ENCODE peak calls at places on chromosome 9, in seven cellular contexts. W is CD8-positive, alpha-beta T cell; T is ovary; V is transverse colon; L is mesendoderm; I is mesenchymal stem cell; U is dorsolateral prefrontal cortex. H is an unnamed sample.

GRCh38 chr9:137313326-137313920 is 11.4 kb upstream of the NRARP start:
- DNase-seq in V (no peak), I (no peak), U (no peak), T (peak; percentile 6), W (no peak), L (no peak), H (no peak)

GRCh38 chr9:111969061-111969460 is 72.4 kb downstream of the UGCG start:
- DNase-seq in L (no peak), U (no peak), V (no peak), T (no peak), I (peak; percentile 77), W (no peak), H (no peak)

GRCh38 chr9:93456504-93456903 is 3.1 kb upstream of the FAM120AOS start:
- DNase-seq in V (no peak), T (no peak), U (no peak), W (no peak), I (no peak), L (no peak), H (no peak)

GRCh38 chr9:137241490-137242328 is 622 bp downstream of the TUBB4B start:
- DNase-seq in U (peak; percentile 60), L (no peak), T (peak; percentile 77), W (peak; percentile 79), V (peak; percentile 80), I (peak; percentile 17), H (peak; percentile 53)

GRCh38 chr9:88044200-88044599 is 69.9 kb upstream of the CDK20 start:
- DNase-seq in I (no peak), U (no peak), L (peak; percentile 16), W (no peak), T (no peak), V (no peak), H (no peak)

GRCh38 chr9:109914280-109915027 is 134.5 kb downstream of the PALM2AKAP2 start:
- DNase-seq in V (peak; percentile 22), U (no peak), T (no peak), L (no peak), W (no peak), I (peak; percentile 94), H (no peak)

GRCh38 chr9:79256691-79257213 is 315.0 kb upstream of the TLE4 start:
- DNase-seq in W (no peak), T (no peak), V (peak; percentile 13), L (no peak), I (peak; percentile 17), U (no peak), H (no peak)

GRCh38 chr9:127976498-127976897 is 4.3 kb downstream of the EEIG1 start:
- DNase-seq in L (no peak), V (peak; percentile 77), I (no peak), W (peak; percentile 62), T (peak; percentile 24), U (no peak), H (no peak)

GRCh38 chr9:104810421-104811339 is 46.8 kb downstream of the NIPSNAP3B start:
- DNase-seq in T (no peak), I (peak; percentile 6), V (peak; percentile 47), L (peak; percentile 26), U (no peak), W (no peak), H (no peak)

GRCh38 chr9:4666042-4666699 is at the start of gene SPATA6L:
- DNase-seq in W (peak; percentile 43), L (peak; percentile 51), U (peak; percentile 67), I (peak; percentile 73), T (peak; percentile 69), V (peak; percentile 76), H (peak; percentile 29)
- H3K27ac ChIP-seq in W (peak within 1 kb of the TSS; percentile 54), L (no peak within 1 kb of the TSS), U (peak within 1 kb of the TSS; percentile 57), I (peak within 1 kb of the TSS; percentile 55), T (no peak within 1 kb of the TSS), V (peak within 1 kb of the TSS; percentile 94), H (peak within 1 kb of the TSS; percentile 65)

GRCh38 chr9:134661791-134662142 is 20.2 kb downstream of the COL5A1 start:
- DNase-seq in V (peak; percentile 23), W (no peak), I (no peak), T (peak; percentile 50), U (no peak), L (no peak), H (no peak)

GRCh38 chr9:134663084-134663483 is 21.5 kb downstream of the COL5A1 start:
- DNase-seq in V (no peak), U (no peak), T (peak; percentile 6), W (no peak), L (no peak), I (no peak), H (no peak)

GRCh38 chr9:134663753-134664415 is 22.3 kb downstream of the COL5A1 start:
- DNase-seq in I (no peak), U (no peak), W (no peak), T (peak; percentile 14), V (no peak), L (no peak), H (no peak)

GRCh38 chr9:134661299-134661698 is 19.7 kb downstream of the COL5A1 start:
- DNase-seq in U (no peak), L (no peak), T (peak; percentile 10), I (peak; percentile 58), V (no peak), W (no peak), H (no peak)

DNA sequence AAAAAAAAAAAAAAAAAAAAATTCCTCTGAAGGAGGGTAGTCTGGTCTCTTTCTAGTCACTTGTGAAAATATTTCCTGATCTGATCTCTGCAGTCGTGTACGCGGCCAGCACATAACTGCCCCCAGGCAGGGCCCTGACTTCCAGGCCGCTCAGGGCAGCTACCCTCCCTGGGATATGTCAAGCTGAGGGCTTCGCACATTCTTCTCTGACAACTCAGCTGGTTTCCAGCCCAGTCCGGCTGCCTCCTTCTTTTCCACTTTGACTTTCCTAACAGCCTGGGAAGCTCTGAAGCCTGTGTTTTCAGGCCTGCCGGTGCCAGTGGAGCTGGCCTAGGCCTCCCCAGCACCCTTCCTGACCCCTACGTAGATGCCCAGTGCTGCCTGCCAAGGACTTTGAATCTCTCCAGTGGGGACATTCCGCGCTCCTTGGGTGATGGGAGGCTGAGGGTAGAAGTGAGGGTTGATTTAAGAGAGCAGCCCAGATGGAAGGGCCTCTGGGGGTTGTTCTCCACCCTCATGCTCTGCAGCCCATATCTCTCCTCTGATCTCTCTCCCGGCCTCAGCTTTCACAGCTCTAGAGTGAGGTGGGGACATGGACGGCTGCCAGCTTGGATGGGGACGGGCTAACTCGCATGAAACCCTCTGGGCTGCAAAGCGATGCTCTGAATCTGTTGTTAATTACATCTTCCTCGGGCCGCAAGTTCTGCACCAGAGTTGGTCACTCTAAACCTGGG is 20.7 kb downstream of the COL5A1 start:
- DNase-seq in L (no peak), W (no peak), I (peak; percentile 98), V (peak; percentile 51), T (peak; percentile 60), U (no peak), H (no peak)
- H3K27ac ChIP-seq in L (no peak overlapping the region), W (no peak overlapping the region), I (peak overlapping the region; percentile 86), V (peak overlapping the region; percentile 71), T (no peak overlapping the region), U (no peak overlapping the region), H (no peak overlapping the region)

DNA sequence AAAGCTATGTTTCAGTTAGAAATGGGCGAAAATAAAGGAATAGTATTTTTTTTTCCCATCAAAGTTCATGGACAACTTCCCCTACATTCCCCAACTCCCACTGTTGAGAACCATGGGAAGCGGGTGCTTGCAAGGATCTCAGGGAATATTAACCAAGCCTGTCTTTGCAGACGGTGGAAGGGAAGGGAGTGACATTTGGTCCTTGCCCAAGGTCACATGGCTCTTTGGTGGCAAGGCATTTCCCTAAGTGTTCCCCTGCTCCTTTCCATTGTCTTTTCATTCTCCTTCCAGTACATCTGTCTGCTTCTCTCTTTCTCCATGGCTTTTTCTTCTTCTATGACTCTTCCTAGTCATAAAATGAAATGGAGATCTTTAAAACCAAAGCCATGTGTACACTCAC is 19.0 kb downstream of the C9orf57 start:
- DNase-seq in T (no peak), W (no peak), L (no peak), I (no peak), V (no peak), U (no peak), H (no peak)
- H3K27ac ChIP-seq in T (no peak overlapping the region), W (no peak overlapping the region), L (no peak overlapping the region), I (no peak overlapping the region), V (no peak overlapping the region), U (no peak overlapping the region), H (no peak overlapping the region)

DNA sequence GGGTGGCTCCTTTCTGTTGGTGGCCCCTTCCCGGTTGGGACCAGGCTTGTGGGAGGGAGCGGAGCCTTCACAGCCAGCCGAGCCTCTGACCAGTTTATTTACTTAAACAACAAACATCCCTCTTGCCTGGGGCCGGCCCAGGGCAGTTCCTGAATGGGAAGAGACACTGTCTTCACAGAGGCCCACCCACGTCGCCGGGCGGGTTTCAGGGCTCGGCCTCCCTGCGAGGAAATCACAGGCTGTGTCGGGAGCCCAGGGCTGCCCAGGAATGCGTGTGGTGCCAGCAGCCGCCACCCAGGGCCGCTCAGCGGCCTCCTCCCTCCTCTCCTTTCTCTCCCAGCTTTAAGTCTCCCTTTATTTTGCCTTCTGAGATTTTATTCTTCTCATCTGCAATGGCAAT is 132.5 kb downstream of the HSD17B3 start:
- DNase-seq in L (peak; percentile 85), U (no peak), W (no peak), T (no peak), I (peak; percentile 91), V (peak; percentile 62), H (peak; percentile 45)
- H3K27ac ChIP-seq in L (no peak overlapping the region), U (no peak overlapping the region), W (no peak overlapping the region), T (no peak overlapping the region), I (no peak overlapping the region), V (peak overlapping the region; percentile 78), H (no peak overlapping the region)

GRCh38 chr9:113578279-113578865 is 114.8 kb downstream of the RGS3 start:
- DNase-seq in W (no peak), V (no peak), L (no peak), I (no peak), T (no peak), U (no peak), H (no peak)
- H3K27ac ChIP-seq in W (peak overlapping the region; percentile 37), V (peak overlapping the region; percentile 81), L (no peak overlapping the region), I (peak overlapping the region; percentile 89), T (no peak overlapping the region), U (peak overlapping the region; percentile 88), H (peak overlapping the region; percentile 82)

GRCh38 chr9:85863875-85864274 is 77.1 kb upstream of the NAA35 start:
- DNase-seq in I (no peak), L (no peak), V (no peak), T (no peak), W (no peak), U (no peak), H (no peak)

GRCh38 chr9:85858351-85858750 is 82.6 kb upstream of the NAA35 start:
- DNase-seq in T (no peak), W (no peak), U (no peak), L (no peak), V (no peak), I (no peak), H (no peak)

GRCh38 chr9:85859751-85860150 is 81.2 kb upstream of the NAA35 start:
- DNase-seq in I (no peak), U (no peak), T (no peak), W (no peak), L (peak; percentile 52), V (no peak), H (no peak)
- H3K27ac ChIP-seq in I (no peak overlapping the region), U (peak overlapping the region; percentile 79), T (no peak overlapping the region), W (no peak overlapping the region), L (no peak overlapping the region), V (no peak overlapping the region), H (no peak overlapping the region)

GRCh38 chr9:34714007-34714406 is 4.1 kb upstream of the CCL21 start:
- DNase-seq in I (no peak), T (no peak), W (no peak), L (no peak), U (no peak), V (no peak), H (no peak)
- H3K27ac ChIP-seq in I (no peak overlapping the region), T (no peak overlapping the region), W (no peak overlapping the region), L (no peak overlapping the region), U (no peak overlapping the region), V (no peak overlapping the region), H (no peak overlapping the region)

GRCh38 chr9:135299651-135300345 is 179.8 kb upstream of the PPP1R26 start:
- DNase-seq in I (no peak), T (no peak), L (no peak), U (no peak), V (no peak), W (no peak), H (no peak)
- H3K27ac ChIP-seq in I (no peak overlapping the region), T (no peak overlapping the region), L (no peak overlapping the region), U (no peak overlapping the region), V (no peak overlapping the region), W (no peak overlapping the region), H (no peak overlapping the region)